ENCODE peak calls at places on chromosomes 12 and 14, in five cellular contexts. B, F, Z, X and R are unnamed samples.

GRCh38 chr14:75399819-75400678 is 27.8 kb upstream of the JDP2 start:
- DNase-seq in B (peak), Z (peak), X (peak), F (no peak), R (peak)

GRCh38 chr12:70543444-70543843 is 93.8 kb downstream of the PTPRB start:
- DNase-seq in B (no peak), X (no peak), F (peak), Z (no peak), R (no peak)

GRCh38 chr14:78130356-78130755 is 39.8 kb upstream of the NRXN3 start:
- DNase-seq in F (no peak), Z (no peak), X (no peak), B (no peak), R (no peak)

GRCh38 chr12:27081668-27082091 is 698 bp downstream of the C12orf71 start:
- DNase-seq in Z (no peak), B (no peak), X (no peak), F (peak), R (no peak)

GRCh38 chr12:89756638-89757321 is 48.1 kb upstream of the ATP2B1 start:
- DNase-seq in X (no peak), B (no peak), Z (no peak), F (peak), R (no peak)

GRCh38 chr12:129961111-129961510 is 57.3 kb upstream of the TMEM132D start:
- DNase-seq in F (no peak), B (no peak), Z (no peak), X (no peak), R (no peak)

GRCh38 chr14:90429764-90430163 is 32.9 kb downstream of the CALM1 start:
- DNase-seq in F (no peak), Z (no peak), B (no peak), X (no peak), R (no peak)

GRCh38 chr14:100334904-100335303 is 11.8 kb downstream of the SLC25A47 start:
- DNase-seq in Z (no peak), X (no peak), B (no peak), F (no peak), R (no peak)

GRCh38 chr12:122123051-122123760 is 44.6 kb downstream of the MLXIP start:
- DNase-seq in Z (peak), B (peak), X (no peak), F (peak), R (peak)

GRCh38 chr12:120959111-120959878 is 19.0 kb upstream of the HNF1A start:
- DNase-seq in Z (no peak), B (no peak), X (no peak), F (no peak), R (no peak)

GRCh38 chr12:60120199-60120598 is 524.4 kb downstream of the SLC16A7 start:
- DNase-seq in B (no peak), F (no peak), Z (no peak), X (no peak), R (no peak)

GRCh38 chr12:123269395-123269892 is 2.2 kb downstream of the CDK2AP1 start:
- DNase-seq in B (peak), F (peak), X (peak), Z (peak), R (peak)

GRCh38 chr12:94073441-94074051 is 74.8 kb upstream of the PLXNC1 start:
- DNase-seq in X (peak), F (no peak), B (peak), Z (peak), R (no peak)

GRCh38 chr12:62799126-62799736 is 135.7 kb downstream of the PPM1H start:
- DNase-seq in B (no peak), X (no peak), Z (peak), F (peak), R (peak)

GRCh38 chr12:54217774-54218221 is 29.0 kb upstream of the SMUG1 start:
- DNase-seq in Z (peak), B (peak), F (no peak), X (no peak), R (no peak)

GRCh38 chr12:54404061-54405004 is 14.7 kb downstream of the ITGA5 start:
- DNase-seq in F (peak), Z (no peak), B (no peak), X (no peak), R (peak)

GRCh38 chr12:54213084-54213483 is 24.3 kb upstream of the SMUG1 start:
- DNase-seq in F (no peak), X (no peak), B (no peak), Z (no peak), R (no peak)

GRCh38 chr12:122955151-122955550 is 11.1 kb downstream of the ABCB9 start:
- DNase-seq in B (no peak), Z (no peak), X (no peak), F (no peak), R (no peak)

GRCh38 chr14:89719371-89720075 is 235.0 kb downstream of the EFCAB11 start:
- DNase-seq in X (no peak), Z (no peak), F (no peak), B (no peak), R (no peak)

GRCh38 chr14:24734917-24735500 is 101.0 kb upstream of the GZMB start:
- DNase-seq in B (no peak), Z (peak), X (no peak), F (peak), R (peak)

GRCh38 chr14:98182385-98183055 is 1089.5 kb downstream of the BCL11B start:
- DNase-seq in Z (no peak), F (no peak), X (no peak), B (no peak), R (no peak)

GRCh38 chr12:56297400-56297799 is 2.7 kb downstream of the CS start:
- DNase-seq in X (no peak), B (no peak), Z (no peak), F (no peak), R (no peak)

GRCh38 chr14:58298880-58299664 is 717 bp downstream of the ARID4A start:
- DNase-seq in X (peak), B (peak), Z (peak), F (no peak), R (peak)

GRCh38 chr12:67925077-67925476 is 64.2 kb upstream of the IFNG-AS1 start:
- DNase-seq in B (no peak), Z (no peak), F (peak), X (no peak), R (no peak)

GRCh38 chr14:101927859-101928258 is 36.5 kb upstream of the DYNC1H1 start:
- DNase-seq in X (peak), F (peak), Z (no peak), B (peak), R (no peak)

GRCh38 chr14:54211562-54212308 is 185.1 kb upstream of the CDKN3 start:
- DNase-seq in Z (no peak), B (no peak), F (peak), X (no peak), R (no peak)

GRCh38 chr12:110548678-110549077 is 34.4 kb downstream of the PPTC7 start:
- DNase-seq in Z (no peak), X (peak), F (peak), B (no peak), R (no peak)

GRCh38 chr14:44339256-44339655 is 167.8 kb downstream of the FSCB start:
- DNase-seq in B (no peak), X (no peak), F (peak), Z (no peak), R (no peak)

GRCh38 chr14:35341454-35342159 is 49.4 kb downstream of the PSMA6 start:
- DNase-seq in X (peak), B (peak), F (peak), Z (peak), R (peak)

GRCh38 chr12:94694732-94695131 is 44.4 kb upstream of the TMCC3 start:
- DNase-seq in F (no peak), B (no peak), X (no peak), Z (no peak), R (no peak)

GRCh38 chr12:25433581-25434325 is 119.3 kb downstream of the LMNTD1 start:
- DNase-seq in Z (no peak), X (no peak), B (no peak), F (peak), R (no peak)

GRCh38 chr12:128388461-128388921 is 121.5 kb downstream of the TMEM132C start:
- DNase-seq in X (no peak), F (no peak), Z (no peak), B (no peak), R (no peak)

GRCh38 chr12:113673524-113674238 is 202.0 kb upstream of the LHX5 start:
- DNase-seq in X (no peak), Z (no peak), F (no peak), B (no peak), R (no peak)

GRCh38 chr12:68290126-68290525 is 36.7 kb upstream of the IL22 start:
- DNase-seq in X (no peak), F (no peak), Z (no peak), B (no peak), R (no peak)

GRCh38 chr14:72742682-72743195 is 151.2 kb downstream of the DPF3 start:
- DNase-seq in B (no peak), Z (peak), X (no peak), F (no peak), R (no peak)

GRCh38 chr12:104137175-104137901 is 672 bp downstream of the NFYB start:
- DNase-seq in B (peak), X (no peak), Z (peak), F (peak), R (peak)

GRCh38 chr14:61642246-61642982 is 52.9 kb upstream of the HIF1A start:
- DNase-seq in F (no peak), Z (no peak), B (no peak), X (no peak), R (no peak)

GRCh38 chr14:31968107-31968810 is 108.8 kb upstream of the ARHGAP5 start:
- DNase-seq in F (peak), Z (no peak), X (no peak), B (no peak), R (no peak)
- H3K27ac ChIP-seq in F (peak), Z (no peak), X (no peak), B (peak), R (no peak)

GRCh38 chr14:96206461-96206860 is 1.8 kb downstream of the BDKRB2 start:
- DNase-seq in X (no peak), F (no peak), Z (no peak), B (no peak), R (no peak)

GRCh38 chr14:96205059-96205993 is 687 bp downstream of the BDKRB2 start:
- DNase-seq in Z (no peak), X (no peak), B (no peak), F (no peak), R (no peak)

GRCh38 chr14:96207686-96208085 is 3.0 kb downstream of the BDKRB2 start:
- DNase-seq in Z (no peak), B (no peak), F (no peak), X (no peak), R (no peak)

GRCh38 chr14:96204151-96205058 is at the start of gene BDKRB2:
- DNase-seq in X (no peak), Z (peak), B (peak), F (peak), R (peak)

GRCh38 chr14:96205994-96206392 is 1.4 kb downstream of the BDKRB2 start:
- DNase-seq in B (no peak), Z (no peak), X (no peak), F (no peak), R (no peak)
- H3K27ac ChIP-seq in B (no peak), Z (no peak), X (no peak), F (peak), R (peak)

DNA sequence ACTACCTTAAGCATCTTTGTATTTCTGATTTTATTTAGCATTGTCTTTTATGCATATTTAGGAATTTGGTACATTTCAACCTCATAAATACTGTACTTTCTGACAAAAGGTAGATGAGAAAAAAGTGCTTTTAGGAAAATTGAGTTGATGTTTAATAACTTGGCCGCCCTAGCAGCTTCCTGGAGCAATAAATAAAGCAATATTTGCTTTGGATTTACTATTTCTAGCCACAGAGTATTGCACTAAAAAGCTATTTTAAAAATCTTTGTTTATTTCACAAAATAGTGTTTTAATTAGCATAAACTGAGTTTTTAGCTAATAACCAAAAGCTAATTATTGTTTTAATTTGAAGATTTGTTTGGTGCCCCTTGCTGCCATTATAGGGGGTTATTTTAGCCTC is 9.5 kb downstream of the PAPOLA start:
- DNase-seq in X (no peak), B (no peak), F (no peak), Z (no peak), R (no peak)
- H3K27ac ChIP-seq in X (no peak), B (no peak), F (no peak), Z (no peak), R (peak)

GRCh38 chr14:39417014-39417413 is 15.2 kb downstream of the FBXO33 start:
- DNase-seq in X (no peak), Z (no peak), B (no peak), F (no peak), R (no peak)
- H3K27ac ChIP-seq in X (no peak), Z (no peak), B (no peak), F (no peak), R (no peak)

GRCh38 chr12:4483885-4484823 is 38.5 kb upstream of the FGF6 start:
- DNase-seq in B (no peak), Z (no peak), F (no peak), X (no peak), R (no peak)
- H3K27ac ChIP-seq in B (no peak), Z (no peak), F (no peak), X (no peak), R (no peak)

DNA sequence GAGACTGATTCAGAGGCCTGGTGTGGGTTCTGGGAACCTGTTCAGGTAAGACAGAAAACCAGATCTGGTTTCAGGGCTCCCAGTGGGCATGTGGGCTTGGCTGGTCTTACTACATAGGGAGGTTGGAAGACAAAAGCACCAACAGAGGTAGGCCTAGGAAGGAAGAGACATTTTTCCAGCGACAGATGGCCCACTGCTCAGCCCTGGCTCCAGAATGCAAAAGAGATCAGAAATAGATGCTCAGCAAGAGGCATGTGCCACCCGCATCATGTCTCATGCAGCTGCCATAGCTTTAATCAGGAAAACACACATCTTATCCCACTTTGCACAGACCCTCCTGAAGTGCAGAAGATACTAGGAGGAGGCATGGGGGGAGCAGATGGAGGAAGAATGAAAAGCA is 25.3 kb downstream of the VASH1 start:
- DNase-seq in X (no peak), Z (no peak), F (no peak), B (no peak), R (no peak)
- H3K27ac ChIP-seq in X (no peak), Z (no peak), F (no peak), B (peak), R (no peak)